ENCODE peak calls at places on chromosome 11, in ten cellular contexts. J, R, T, Y, S, D, V, A, F and C are unnamed samples.

GRCh38 chr11:123195182-123196059 is at the start of gene CLMP:
- DNase-seq in J (no peak), R (peak; percentile 54), T (peak; percentile 54), Y (peak; percentile 89), S (peak; percentile 49), D (no peak), V (no peak), A (no peak), F (peak; percentile 63), C (no peak)

GRCh38 chr11:74453373-74453975 is 13.9 kb downstream of the KCNE3 start:
- DNase-seq in J (peak; percentile 60), R (peak; percentile 36), T (peak; percentile 69), Y (peak; percentile 74), S (peak; percentile 64), D (peak; percentile 65), V (peak; percentile 25), A (peak; percentile 53), F (peak; percentile 33), C (peak; percentile 46)

GRCh38 chr11:70381872-70382842 is 16.2 kb upstream of the CTTN start:
- DNase-seq in J (peak; percentile 25), R (no peak), T (no peak), Y (peak; percentile 86), S (no peak), D (no peak), V (no peak), A (no peak), F (peak; percentile 87), C (no peak)

GRCh38 chr11:106619320-106619990 is 398.8 kb downstream of the GUCY1A2 start:
- DNase-seq in J (no peak), R (no peak), T (no peak), Y (no peak), S (no peak), D (no peak), V (no peak), A (no peak), F (no peak), C (no peak)

GRCh38 chr11:130423541-130424155 is 4.8 kb downstream of the ADAMTS8 start:
- DNase-seq in J (no peak), R (no peak), T (no peak), Y (no peak), S (no peak), D (no peak), V (no peak), A (no peak), F (no peak), C (no peak)

GRCh38 chr11:72684236-72684912 is 10.2 kb upstream of the PDE2A start:
- DNase-seq in J (peak; percentile 57), R (peak; percentile 55), T (peak; percentile 81), Y (peak; percentile 89), S (peak; percentile 60), D (peak; percentile 44), V (peak; percentile 7), A (peak; percentile 43), F (peak; percentile 40), C (peak; percentile 4)

GRCh38 chr11:116243975-116244374 is 528.8 kb downstream of the BUD13 start:
- DNase-seq in J (no peak), R (no peak), T (no peak), Y (no peak), S (no peak), D (no peak), V (no peak), A (no peak), F (no peak), C (no peak)

GRCh38 chr11:95230054-95231034 is 658 bp downstream of the SESN3 start:
- DNase-seq in J (peak; percentile 7), R (no peak), T (peak; percentile 47), Y (peak; percentile 55), S (peak; percentile 20), D (no peak), V (peak; percentile 19), A (peak; percentile 24), F (no peak), C (no peak)

GRCh38 chr11:119594639-119595249 is 134.3 kb downstream of the NECTIN1 start:
- DNase-seq in J (peak; percentile 86), R (no peak), T (no peak), Y (peak; percentile 64), S (no peak), D (no peak), V (no peak), A (no peak), F (peak; percentile 86), C (no peak)

GRCh38 chr11:68146704-68147474 is 25.7 kb upstream of the CHKA start:
- DNase-seq in J (peak; percentile 28), R (no peak), T (peak; percentile 94), Y (peak; percentile 38), S (peak; percentile 39), D (no peak), V (no peak), A (no peak), F (no peak), C (no peak)

GRCh38 chr11:35539256-35539655 is 13.8 kb upstream of the PAMR1 start:
- DNase-seq in J (no peak), R (no peak), T (no peak), Y (peak; percentile 56), S (no peak), D (no peak), V (no peak), A (no peak), F (no peak), C (no peak)

GRCh38 chr11:128206476-128206875 is 380.9 kb downstream of the ETS1 start:
- DNase-seq in J (no peak), R (no peak), T (no peak), Y (no peak), S (no peak), D (no peak), V (no peak), A (no peak), F (no peak), C (no peak)

GRCh38 chr11:117839234-117839882 is 14.8 kb upstream of the FXYD2 start:
- DNase-seq in J (no peak), R (no peak), T (no peak), Y (no peak), S (no peak), D (no peak), V (no peak), A (no peak), F (no peak), C (no peak)

GRCh38 chr11:92948116-92948515 is 21.3 kb upstream of the MTNR1B start:
- DNase-seq in J (no peak), R (no peak), T (no peak), Y (no peak), S (no peak), D (no peak), V (no peak), A (no peak), F (no peak), C (no peak)

GRCh38 chr11:115352805-115353483 is 151.3 kb downstream of the CADM1 start:
- DNase-seq in J (no peak), R (no peak), T (no peak), Y (no peak), S (no peak), D (no peak), V (no peak), A (no peak), F (no peak), C (no peak)

GRCh38 chr11:119369035-119369925 is 12.2 kb downstream of the USP2 start:
- DNase-seq in J (no peak), R (no peak), T (no peak), Y (no peak), S (no peak), D (no peak), V (no peak), A (no peak), F (no peak), C (no peak)

DNA sequence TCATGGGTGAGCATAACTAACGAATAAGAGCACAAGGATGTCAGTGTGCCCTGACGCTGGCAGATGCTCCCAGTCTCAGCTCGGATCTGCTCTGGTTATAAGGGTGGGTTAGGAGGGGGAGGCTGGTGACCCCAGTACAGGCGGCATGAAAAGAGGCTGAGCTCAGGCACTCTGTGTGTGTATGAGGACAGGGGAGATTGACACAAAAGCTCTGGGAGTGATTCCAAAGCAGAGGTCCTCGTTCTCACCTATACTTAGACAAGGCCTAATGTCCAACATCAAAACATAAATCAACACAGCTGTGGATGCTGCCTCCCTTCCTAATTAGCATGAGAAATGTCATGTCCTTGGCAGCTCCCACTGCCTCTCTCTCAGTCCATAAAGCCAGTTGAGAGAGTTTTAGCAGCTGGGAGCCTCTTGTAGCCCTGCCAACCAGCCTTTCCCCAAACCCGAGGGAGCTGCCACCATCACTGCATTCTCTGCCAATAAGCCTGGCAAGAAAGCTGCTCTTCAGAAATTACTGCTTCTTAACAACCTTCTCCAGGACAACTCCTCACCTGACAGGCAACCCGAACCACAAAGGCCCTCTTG is 59.8 kb downstream of the SC5D start:
- DNase-seq in J (no peak), R (no peak), T (no peak), Y (no peak), S (no peak), D (no peak), V (no peak), A (no peak), F (no peak), C (peak; percentile 77)
- H3K27ac ChIP-seq in J (no peak overlapping the region), R (no peak overlapping the region), T (no peak overlapping the region), Y (no peak overlapping the region), S (no peak overlapping the region), D (no peak overlapping the region), V (no peak overlapping the region), A (no peak overlapping the region), F (no peak overlapping the region), C (peak overlapping the region; percentile 16)

DNA sequence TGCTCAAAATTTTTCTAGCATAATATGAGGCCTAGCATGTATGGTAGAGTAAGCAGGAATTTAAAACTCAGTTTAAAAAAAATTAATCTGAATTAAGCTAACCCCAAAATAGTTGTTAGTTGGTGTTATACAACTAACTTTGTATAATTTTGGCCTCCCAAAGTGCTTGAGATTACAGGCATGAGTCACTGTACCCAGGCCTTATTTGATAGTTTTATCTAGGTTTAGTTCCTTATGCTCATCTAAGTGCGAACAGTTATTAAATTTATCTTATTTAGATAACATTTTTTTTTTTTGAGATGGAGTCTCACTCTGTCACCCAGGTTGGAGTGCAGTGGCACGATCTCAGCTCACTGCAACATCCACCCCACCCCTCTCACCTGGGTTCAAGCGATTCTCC is 7.7 kb downstream of the IL18 start:
- DNase-seq in J (no peak), R (no peak), T (no peak), Y (peak; percentile 15), S (no peak), D (no peak), V (no peak), A (no peak), F (peak; percentile 41), C (no peak)
- H3K27ac ChIP-seq in J (no peak overlapping the region), R (no peak overlapping the region), T (peak overlapping the region; percentile 59), Y (no peak overlapping the region), S (no peak overlapping the region), D (peak overlapping the region; percentile 86), V (no peak overlapping the region), A (no peak overlapping the region), F (peak overlapping the region; percentile 66), C (no peak overlapping the region)

GRCh38 chr11:1882265-1883238 is 9.1 kb downstream of the PRR33 start:
- DNase-seq in J (peak; percentile 41), R (peak; percentile 70), T (peak; percentile 94), Y (peak; percentile 73), S (peak; percentile 87), D (peak; percentile 43), V (peak; percentile 59), A (peak; percentile 87), F (peak; percentile 19), C (peak; percentile 49)
- H3K27ac ChIP-seq in J (no peak overlapping the region), R (peak overlapping the region; percentile 77), T (no peak overlapping the region), Y (no peak overlapping the region), S (peak overlapping the region; percentile 98), D (no peak overlapping the region), V (no peak overlapping the region), A (peak overlapping the region; percentile 46), F (no peak overlapping the region), C (no peak overlapping the region)

DNA sequence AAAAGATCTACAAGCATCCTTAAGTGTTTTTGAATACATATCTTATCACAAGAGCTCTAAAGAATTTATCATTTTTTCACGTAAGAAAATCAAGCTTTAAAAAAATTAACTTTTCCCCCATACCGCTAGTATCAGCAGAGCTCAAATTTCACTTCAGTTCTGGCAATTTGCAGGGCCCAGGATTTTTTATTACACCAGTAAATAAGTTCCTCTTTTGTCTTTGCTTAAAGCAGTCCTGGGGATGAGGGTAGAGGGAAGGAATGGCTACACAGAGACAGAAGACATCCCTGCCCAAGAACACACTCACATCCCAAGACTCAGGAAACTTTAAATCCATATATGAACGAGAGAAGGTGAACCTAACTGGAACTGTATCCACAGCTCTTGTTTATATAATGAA is 22.6 kb upstream of the SORL1 start:
- DNase-seq in J (no peak), R (no peak), T (no peak), Y (no peak), S (no peak), D (no peak), V (no peak), A (no peak), F (no peak), C (no peak)
- H3K27ac ChIP-seq in J (no peak overlapping the region), R (no peak overlapping the region), T (no peak overlapping the region), Y (no peak overlapping the region), S (no peak overlapping the region), D (no peak overlapping the region), V (no peak overlapping the region), A (no peak overlapping the region), F (no peak overlapping the region), C (no peak overlapping the region)